ENCODE peak calls at places on chromosomes 16 and 17, in eight cellular contexts. M, B, G, L, X, K, V and P are unnamed samples.

GRCh38 chr17:10879110-10879509 is 41.2 kb upstream of the PIRT start:
- DNase-seq in B (no peak), X (peak), V (no peak), K (peak), L (peak), M (no peak), G (peak), P (no peak)

GRCh38 chr16:6643083-6643686 is 689.5 kb upstream of the RBFOX1 start:
- DNase-seq in V (no peak), X (peak), L (peak), B (peak), M (no peak), G (peak), K (peak), P (peak)

GRCh38 chr17:19876524-19877161 is 8.9 kb upstream of the ULK2 start:
- DNase-seq in V (peak), L (no peak), B (peak), K (peak), X (no peak), G (no peak), M (no peak), P (no peak)

GRCh38 chr16:57128787-57129389 is 36.5 kb downstream of the CPNE2 start:
- DNase-seq in M (peak), X (no peak), B (no peak), L (no peak), V (peak), K (no peak), G (no peak), P (no peak)

GRCh38 chr17:12365805-12366204 is 299.9 kb upstream of the MYOCD start:
- DNase-seq in L (no peak), K (no peak), M (no peak), G (no peak), X (no peak), B (peak), V (no peak), P (no peak)

GRCh38 chr17:81908793-81909192 is 2.4 kb downstream of the PCYT2 start:
- DNase-seq in V (no peak), X (no peak), L (no peak), K (no peak), M (no peak), B (no peak), G (no peak), P (no peak)

GRCh38 chr17:42183741-42184711 is 1.2 kb downstream of the HCRT start:
- DNase-seq in K (peak), X (peak), B (peak), V (peak), G (peak), L (peak), M (peak), P (peak)

GRCh38 chr16:85061566-85061965 is 34.0 kb downstream of the KIAA0513 start:
- DNase-seq in V (peak), B (no peak), X (no peak), K (no peak), G (no peak), M (no peak), L (no peak), P (no peak)

GRCh38 chr17:39108976-39109375 is 42.5 kb downstream of the PLXDC1 start:
- DNase-seq in G (no peak), L (no peak), M (no peak), K (no peak), X (no peak), B (no peak), V (no peak), P (no peak)

GRCh38 chr17:39110435-39111136 is 40.9 kb downstream of the PLXDC1 start:
- DNase-seq in M (no peak), X (no peak), G (no peak), B (no peak), V (no peak), L (peak), K (no peak), P (no peak)

GRCh38 chr17:39116224-39116623 is 35.2 kb downstream of the PLXDC1 start:
- DNase-seq in M (no peak), L (no peak), B (no peak), K (no peak), X (no peak), G (no peak), V (no peak), P (no peak)

GRCh38 chr17:39114744-39115534 is 36.5 kb downstream of the PLXDC1 start:
- DNase-seq in G (peak), K (no peak), L (no peak), M (no peak), X (no peak), V (no peak), B (no peak), P (no peak)

DNA sequence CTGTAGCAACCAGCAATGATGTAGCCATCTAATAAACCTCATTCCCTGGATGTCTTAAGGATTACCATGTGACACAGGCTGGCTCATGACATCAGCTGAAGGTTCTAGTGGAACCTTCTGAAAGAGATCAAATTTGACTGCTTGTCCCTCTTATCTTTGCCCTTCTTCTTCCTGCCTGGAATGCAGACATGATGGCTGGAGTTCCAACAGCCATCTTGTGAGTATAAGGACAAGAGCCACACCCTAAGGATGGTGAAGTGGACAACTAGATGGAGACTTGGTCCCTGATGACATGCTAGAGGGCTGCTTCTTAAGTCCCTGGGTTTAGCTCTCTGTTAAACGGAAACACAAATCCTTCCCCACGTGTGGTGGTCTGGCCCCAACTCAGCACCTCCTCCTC is 37.6 kb downstream of the PLXDC1 start:
- DNase-seq in V (no peak), G (no peak), M (no peak), L (no peak), X (no peak), B (no peak), K (no peak), P (no peak)
- TF ChIP-seq CTCF in V (no peak), G (no peak), M (no peak), L (no peak), X (no peak), B (no peak), K (no peak), P (no peak)

GRCh38 chr17:7443499-7444485 is 1.1 kb upstream of the CHRNB1 start:
- DNase-seq in M (no peak), L (no peak), G (peak), K (no peak), V (no peak), X (no peak), B (no peak), P (no peak)

GRCh38 chr17:7442142-7442541 is 2.7 kb upstream of the CHRNB1 start:
- DNase-seq in B (no peak), G (no peak), K (no peak), V (no peak), X (no peak), L (no peak), M (no peak), P (no peak)

GRCh38 chr17:7444682-7445010 is 215 bp upstream of the CHRNB1 start:
- DNase-seq in B (no peak), X (no peak), M (no peak), V (no peak), G (no peak), L (no peak), K (no peak), P (no peak)

GRCh38 chr17:7446669-7447068 is 1.8 kb downstream of the CHRNB1 start:
- DNase-seq in V (no peak), K (no peak), L (peak), G (no peak), B (no peak), M (no peak), X (no peak), P (no peak)

DNA sequence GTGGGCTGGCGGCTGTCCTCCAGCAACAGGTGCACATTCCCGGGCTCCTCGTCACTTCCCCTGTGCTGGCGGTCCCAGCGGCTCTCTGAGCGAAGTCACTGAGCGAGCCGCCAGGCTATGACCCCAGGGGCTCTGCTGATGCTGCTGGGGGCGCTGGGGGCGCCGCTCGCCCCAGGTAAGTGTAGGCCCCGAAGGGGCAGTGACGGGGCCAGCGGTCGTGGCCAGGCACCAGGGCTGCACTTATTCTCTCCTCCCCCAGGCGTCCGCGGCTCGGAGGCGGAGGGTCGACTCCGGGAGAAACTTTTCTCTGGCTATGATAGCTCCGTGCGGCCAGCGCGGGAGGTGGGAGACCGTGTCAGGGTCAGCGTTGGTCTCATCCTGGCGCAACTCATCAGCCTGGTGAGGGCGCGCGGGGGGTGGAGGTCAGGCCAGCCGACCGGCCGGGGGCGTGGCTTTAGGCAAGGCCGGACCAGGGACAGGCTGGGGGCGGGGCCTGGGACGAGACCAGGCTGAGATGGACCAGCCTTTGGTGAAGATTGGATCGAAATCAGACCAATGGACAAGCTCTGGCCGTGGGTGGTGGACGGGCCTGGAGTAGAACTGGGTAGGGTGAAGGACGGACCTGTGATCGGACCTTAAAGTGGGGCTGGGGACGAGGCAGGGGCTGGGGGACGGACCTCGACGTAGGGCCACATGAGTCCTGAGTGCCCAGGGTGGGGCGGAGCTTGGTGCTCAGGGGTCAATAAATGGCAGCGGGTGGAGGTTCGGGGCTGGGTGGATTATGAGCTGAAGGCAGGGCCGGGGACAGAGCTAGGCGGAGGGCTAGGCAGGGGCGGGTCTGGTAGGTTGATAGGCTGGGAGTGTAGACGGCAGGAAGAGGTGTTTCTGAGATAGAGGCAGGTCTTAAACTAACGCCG is at the start of gene CHRNB1:
- DNase-seq in K (peak), B (peak), G (no peak), X (peak), M (no peak), L (peak), V (peak), P (peak)
- TF ChIP-seq CTCF in K (no peak), B (peak), G (no peak), X (peak), M (peak), L (peak), V (no peak), P (no peak)

GRCh38 chr17:56867948-56868376 is 34.0 kb downstream of the DGKE start:
- DNase-seq in L (no peak), X (no peak), B (no peak), G (peak), V (no peak), M (no peak), K (no peak), P (no peak)
- TF ChIP-seq CTCF in L (no peak), X (no peak), B (no peak), G (no peak), V (no peak), M (no peak), K (no peak), P (no peak)

GRCh38 chr16:87424260-87424659 is 32.1 kb downstream of the MAP1LC3B start:
- DNase-seq in V (no peak), X (no peak), L (peak), K (no peak), B (no peak), G (no peak), M (no peak), P (no peak)
- TF ChIP-seq CTCF in V (no peak), X (no peak), L (no peak), K (no peak), B (no peak), G (no peak), M (no peak), P (no peak)

DNA sequence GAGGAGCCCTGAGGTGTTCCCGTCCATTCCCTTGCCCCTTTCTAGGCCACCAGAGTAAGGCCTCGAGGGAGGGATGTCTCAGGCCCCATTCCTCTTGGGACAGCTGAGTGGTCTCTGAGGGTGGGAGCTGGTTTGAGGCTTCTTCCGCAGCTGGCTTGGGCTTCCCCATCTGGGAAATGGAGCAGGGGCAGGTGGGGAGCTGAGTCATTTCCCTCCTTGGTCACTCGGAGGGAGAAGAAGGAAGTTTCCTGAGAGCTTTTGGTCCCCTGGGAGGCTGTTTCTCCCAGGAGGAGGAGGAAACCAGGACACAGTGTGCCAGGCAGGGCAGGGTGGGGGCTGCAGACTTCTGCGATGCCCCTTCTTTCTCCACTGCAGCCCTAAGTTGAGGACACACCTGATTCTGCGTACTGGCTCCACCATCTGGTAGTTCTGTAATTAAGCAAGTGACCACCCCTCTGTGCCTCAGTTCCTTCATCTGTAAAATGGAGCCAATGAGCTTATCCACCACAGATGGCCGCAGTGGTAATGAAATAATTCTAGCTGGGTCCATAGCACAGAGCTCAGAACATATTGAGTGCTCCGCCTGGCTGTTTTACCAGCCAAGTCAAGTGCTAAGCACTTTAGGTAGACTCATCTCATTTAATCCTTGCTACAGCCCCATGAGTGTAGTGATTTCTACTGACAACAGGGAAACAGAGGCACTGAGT is 1.5 kb upstream of the KCNJ12 start:
- DNase-seq in X (no peak), G (no peak), K (no peak), L (no peak), V (peak), B (no peak), M (no peak), P (no peak)
- TF ChIP-seq CTCF in X (no peak), G (no peak), K (no peak), L (no peak), V (no peak), B (no peak), M (peak), P (no peak)

GRCh38 chr17:79923974-79924638 is 84.9 kb upstream of the CBX4 start:
- DNase-seq in V (peak), X (peak), M (no peak), K (peak), B (no peak), L (peak), G (peak), P (peak)
- TF ChIP-seq CTCF in V (no peak), X (peak), M (peak), K (peak), B (peak), L (peak), G (peak), P (peak)

DNA sequence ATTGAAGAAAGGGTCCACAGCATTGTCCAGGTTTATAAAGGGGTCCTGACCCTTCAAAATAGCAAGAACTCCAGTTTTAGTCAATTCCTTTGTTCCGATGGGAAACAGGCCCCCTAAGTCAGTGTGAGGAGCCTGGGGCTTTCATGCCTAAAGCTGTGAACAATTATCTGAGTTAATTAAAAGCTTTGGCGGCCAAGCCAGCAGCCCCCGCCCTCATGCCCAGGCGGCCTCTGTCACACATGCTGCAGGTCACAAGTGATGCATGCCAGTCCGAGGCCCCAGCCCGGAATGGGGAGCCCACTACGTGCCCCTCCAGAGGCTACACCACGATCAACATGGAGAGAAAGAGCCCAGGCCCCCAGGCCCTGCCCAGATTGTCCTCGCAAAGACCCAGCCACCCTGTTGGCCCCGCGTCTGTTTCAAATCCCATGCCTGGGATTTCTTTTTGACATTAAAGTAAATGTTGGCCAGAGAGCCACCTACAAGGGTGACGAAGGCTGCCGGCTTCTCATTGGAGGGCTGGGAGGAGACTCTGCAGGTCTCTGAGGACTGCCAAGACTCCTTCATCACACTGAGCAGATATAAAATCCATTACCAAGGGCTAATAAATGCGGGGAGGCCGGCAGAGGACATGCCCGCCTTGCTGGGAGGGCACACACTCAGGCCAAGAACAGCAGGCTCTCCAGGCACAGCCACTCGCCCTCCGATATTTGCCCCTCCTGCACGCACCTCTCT is 14.5 kb upstream of the PITPNM3 start:
- DNase-seq in K (no peak), L (peak), V (no peak), B (no peak), G (no peak), X (no peak), M (no peak), P (no peak)
- TF ChIP-seq CTCF in K (no peak), L (no peak), V (no peak), B (no peak), G (no peak), X (no peak), M (no peak), P (no peak)

GRCh38 chr17:79797492-79798295 is 817 bp upstream of the CBX8 start:
- DNase-seq in X (no peak), L (peak), G (no peak), M (peak), B (no peak), K (no peak), V (peak), P (no peak)

GRCh38 chr17:79794659-79795511 is 2.0 kb downstream of the CBX8 start:
- DNase-seq in G (no peak), V (peak), B (no peak), L (peak), K (no peak), X (no peak), M (no peak), P (no peak)

GRCh38 chr17:79795795-79796569 is 895 bp downstream of the CBX8 start:
- DNase-seq in K (no peak), B (no peak), V (peak), G (no peak), X (no peak), L (peak), M (no peak), P (no peak)

GRCh38 chr17:79798296-79799173 is 1.7 kb upstream of the CBX8 start:
- DNase-seq in K (no peak), L (peak), V (peak), G (no peak), M (peak), B (no peak), X (no peak), P (no peak)

GRCh38 chr17:79796570-79797491 is at the start of gene CBX8:
- DNase-seq in X (peak), V (peak), L (peak), M (peak), K (peak), B (peak), G (peak), P (peak)
- TF ChIP-seq CTCF in X (peak), V (no peak), L (no peak), M (no peak), K (no peak), B (no peak), G (no peak), P (peak)